ENCODE peak calls at places on chromosomes 7 and 10, in ten cellular contexts. V is B cell; D is iPS-NIHi11; E is astrocyte of the cerebellum; Z is ureter; R is AG09309; G is MCF 10A; K is body of pancreas; J is nephron progenitor cell; T is effector memory CD8-positive, alpha-beta T cell. N is an unnamed sample.

GRCh38 chr10:80025281-80025680 is 53.2 kb upstream of the TMEM254 start:
- DNase-seq in V (no peak), G (no peak), E (no peak), K (no peak), J (no peak), Z (no peak), T (no peak), R (no peak), D (no peak), N (no peak)

GRCh38 chr7:93461350-93461749 is 113.2 kb downstream of the CALCR start:
- DNase-seq in D (no peak), G (peak), V (peak), J (no peak), T (no peak), K (no peak), E (no peak), Z (no peak), R (no peak), N (no peak)

GRCh38 chr10:26437637-26438461 is at the start of gene APBB1IP:
- DNase-seq in R (peak), T (peak), J (peak), D (peak), G (no peak), V (peak), Z (peak), E (no peak), K (peak), N (peak)

GRCh38 chr7:130951303-130951975 is 217.4 kb upstream of the KLF14 start:
- DNase-seq in T (peak), K (no peak), Z (no peak), G (no peak), J (no peak), E (no peak), R (no peak), D (no peak), V (peak), N (no peak)

GRCh38 chr10:18104223-18104872 is 35.9 kb upstream of the CACNB2 start:
- DNase-seq in J (peak), K (peak), E (peak), T (peak), V (peak), Z (peak), G (peak), R (no peak), D (peak), N (peak)

GRCh38 chr10:7529638-7530037 is 118.8 kb upstream of the SFMBT2 start:
- DNase-seq in E (no peak), V (no peak), D (no peak), K (no peak), G (peak), J (no peak), R (no peak), Z (no peak), T (no peak), N (no peak)

GRCh38 chr10:10951675-10952074 is 66.0 kb upstream of the CELF2 start:
- DNase-seq in J (no peak), G (no peak), T (no peak), V (no peak), D (no peak), Z (no peak), E (no peak), K (no peak), R (no peak), N (no peak)

GRCh38 chr10:72483452-72483851 is 128.7 kb upstream of the DNAJB12 start:
- DNase-seq in R (no peak), D (no peak), V (no peak), E (peak), G (peak), J (no peak), Z (no peak), K (no peak), T (no peak), N (peak)

GRCh38 chr10:50385610-50386009 is 134.3 kb upstream of the ASAH2 start:
- DNase-seq in T (no peak), G (peak), R (no peak), Z (no peak), D (no peak), K (no peak), V (no peak), E (no peak), J (no peak), N (peak)

GRCh38 chr10:73332379-73332778 is 26.3 kb downstream of the CFAP70 start:
- DNase-seq in Z (no peak), J (no peak), E (no peak), G (no peak), D (no peak), R (no peak), V (no peak), K (no peak), T (no peak), N (no peak)